ENCODE peak calls at places on chromosomes 5 and 9, in eight cellular contexts. E is T follicular helper cell; C is activated B cell treated with CpG ODN at 0.5 μM for 24 hours; W is NCI-H1092; O is activated CD4-positive, alpha-beta T cell treated with anti-CD3 and anti-CD28 coated beads, Interleukin-2, amount 50 U/mL, for 48 hours; R is stimulated activated naive CD8-positive, alpha-beta T cell treated with anti-CD3 and anti-CD28 coated beads, Interleukin-15, amount 100 ng/mL, for 72 hours; I is GM03348; A is T-helper 9 cell. Z is an unnamed sample.

GRCh38 chr9:77750284-77750683 is 102.2 kb upstream of the GNA14 start:
- DNase-seq in I (no peak), E (no peak), C (no peak), W (no peak), R (no peak), A (no peak), O (no peak), Z (no peak)

GRCh38 chr5:10527281-10527950 is 36.5 kb upstream of the ANKRD33B start:
- DNase-seq in E (no peak), O (no peak), I (no peak), C (no peak), A (no peak), R (no peak), W (no peak), Z (no peak)

GRCh38 chr9:121861501-121862180 is 210.2 kb downstream of the DAB2IP start:
- DNase-seq in I (no peak), A (no peak), R (no peak), W (no peak), C (no peak), O (no peak), E (no peak), Z (no peak)

GRCh38 chr9:121568101-121568460 is 68.4 kb upstream of the GGTA1 start:
- DNase-seq in E (no peak), C (no peak), A (no peak), O (no peak), R (no peak), W (no peak), I (no peak), Z (no peak)

GRCh38 chr9:35558185-35558584 is 46.9 kb upstream of the TESK1 start:
- DNase-seq in R (no peak), A (no peak), E (no peak), I (no peak), O (no peak), W (no peak), C (no peak), Z (no peak)

GRCh38 chr5:177369050-177369912 is 11.6 kb downstream of the RGS14 start:
- DNase-seq in C (no peak), R (no peak), O (no peak), E (no peak), W (no peak), A (no peak), I (peak), Z (no peak)

GRCh38 chr9:4297151-4297794 is 2.6 kb downstream of the GLIS3 start:
- DNase-seq in R (peak), I (peak), O (peak), C (no peak), A (no peak), W (no peak), E (no peak), Z (no peak)

GRCh38 chr5:61401726-61402125 is 69.7 kb downstream of the ZSWIM6 start:
- DNase-seq in R (no peak), O (no peak), I (peak), A (no peak), C (no peak), E (no peak), W (no peak), Z (no peak)

GRCh38 chr5:113117543-113118110 is 141.0 kb downstream of the DCP2 start:
- DNase-seq in I (no peak), W (no peak), C (no peak), E (no peak), R (no peak), O (no peak), A (no peak), Z (no peak)

GRCh38 chr9:72539824-72540347 is 18.5 kb downstream of the TMC1 start:
- DNase-seq in A (no peak), R (no peak), C (no peak), O (no peak), W (no peak), E (no peak), I (no peak), Z (no peak)

GRCh38 chr5:64180661-64181343 is 15.2 kb downstream of the RNF180 start:
- DNase-seq in R (no peak), C (no peak), A (no peak), W (no peak), O (no peak), I (no peak), E (no peak), Z (no peak)

GRCh38 chr9:96540106-96540505 is 79.5 kb downstream of the CDC14B start:
- DNase-seq in I (no peak), C (no peak), O (no peak), W (no peak), R (no peak), E (no peak), A (no peak), Z (no peak)

GRCh38 chr5:52269395-52269794 is 518.3 kb upstream of the ITGA1 start:
- DNase-seq in I (no peak), E (no peak), O (no peak), R (no peak), W (peak), A (no peak), C (no peak), Z (no peak)

GRCh38 chr9:135310134-135310533 is 169.4 kb upstream of the PPP1R26 start:
- DNase-seq in E (no peak), I (no peak), C (no peak), W (no peak), A (no peak), O (no peak), R (no peak), Z (no peak)

GRCh38 chr5:15598294-15598902 is 98.4 kb downstream of the FBXL7 start:
- DNase-seq in A (no peak), O (peak), E (no peak), C (no peak), R (no peak), W (no peak), I (no peak), Z (no peak)

GRCh38 chr9:133058550-133059320 is 3.0 kb upstream of the CEL start:
- DNase-seq in C (no peak), W (no peak), I (no peak), E (no peak), O (no peak), R (peak), A (no peak), Z (no peak)

GRCh38 chr9:93061791-93062299 is 3.3 kb downstream of the SUSD3 start:
- DNase-seq in O (no peak), C (no peak), R (no peak), I (no peak), A (no peak), W (no peak), E (no peak), Z (no peak)

GRCh38 chr9:77514886-77515711 is 133.0 kb downstream of the GNA14 start:
- DNase-seq in R (no peak), E (no peak), W (no peak), O (no peak), I (no peak), A (no peak), C (no peak), Z (no peak)

GRCh38 chr5:135069016-135069770 is 35.2 kb upstream of the PITX1 start:
- DNase-seq in R (no peak), W (no peak), I (no peak), E (no peak), C (no peak), A (no peak), O (no peak), Z (no peak)

GRCh38 chr5:6177926-6178325 is 200.4 kb downstream of the MED10 start:
- DNase-seq in A (no peak), C (no peak), E (no peak), R (no peak), O (no peak), W (no peak), I (no peak), Z (no peak)

GRCh38 chr5:96079962-96080361 is 118.3 kb upstream of the ELL2 start:
- DNase-seq in C (no peak), A (no peak), R (no peak), I (no peak), O (no peak), E (no peak), W (no peak), Z (no peak)

GRCh38 chr5:132807163-132807838 is 5.8 kb upstream of the SOWAHA start:
- DNase-seq in A (no peak), O (no peak), W (no peak), R (no peak), I (no peak), E (no peak), C (no peak), Z (no peak)

GRCh38 chr9:106862115-106862945 is 636 bp upstream of the ZNF462 start:
- DNase-seq in I (peak), E (no peak), W (peak), O (no peak), A (no peak), R (no peak), C (no peak), Z (no peak)

GRCh38 chr5:172458956-172459355 is 4.6 kb upstream of the SH3PXD2B start:
- DNase-seq in A (no peak), O (no peak), R (no peak), E (no peak), I (no peak), W (no peak), C (no peak), Z (no peak)

GRCh38 chr9:138071292-138071691 is 193.7 kb downstream of the CACNA1B start:
- DNase-seq in O (no peak), C (peak), I (no peak), W (no peak), E (no peak), R (no peak), A (no peak), Z (no peak)

GRCh38 chr5:30866142-30866541 is 327.3 kb upstream of the CDH6 start:
- DNase-seq in R (no peak), A (no peak), O (no peak), I (no peak), C (no peak), W (no peak), E (no peak), Z (no peak)

GRCh38 chr9:100602302-100602930 is 24.5 kb downstream of the CAVIN4 start:
- DNase-seq in C (no peak), I (peak), E (no peak), W (peak), A (no peak), O (no peak), R (no peak), Z (no peak)

GRCh38 chr9:18397076-18397475 is 76.9 kb upstream of the ADAMTSL1 start:
- DNase-seq in C (no peak), W (no peak), A (no peak), I (no peak), O (no peak), R (no peak), E (no peak), Z (no peak)

GRCh38 chr9:92196909-92197308 is 81.7 kb upstream of the SPTLC1 start:
- DNase-seq in R (no peak), I (peak), C (no peak), W (no peak), E (no peak), O (no peak), A (no peak), Z (no peak)

GRCh38 chr5:113451797-113452196 is 17.0 kb upstream of the TSSK1B start:
- DNase-seq in W (no peak), R (no peak), A (no peak), O (no peak), C (no peak), I (no peak), E (no peak), Z (no peak)

GRCh38 chr9:129166962-129167557 is 11.0 kb downstream of the IER5L start:
- DNase-seq in C (no peak), R (no peak), O (peak), E (no peak), A (no peak), I (peak), W (no peak), Z (no peak)

GRCh38 chr9:123679330-123679987 is 250.5 kb downstream of the DENND1A start:
- DNase-seq in W (no peak), A (no peak), C (no peak), I (no peak), O (peak), E (no peak), R (no peak), Z (no peak)

GRCh38 chr5:112867411-112867810 is 6.3 kb downstream of the SRP19 start:
- DNase-seq in C (no peak), O (no peak), A (no peak), R (no peak), I (no peak), W (no peak), E (no peak), Z (no peak)

GRCh38 chr5:132103969-132104391 is 30.4 kb downstream of the CSF2 start:
- DNase-seq in E (no peak), W (no peak), O (no peak), I (no peak), R (no peak), C (no peak), A (no peak), Z (no peak)

GRCh38 chr5:137179203-137179602 is 319.9 kb downstream of the SPOCK1 start:
- DNase-seq in A (no peak), R (no peak), I (no peak), W (no peak), O (no peak), E (no peak), C (no peak), Z (no peak)

GRCh38 chr9:109918359-109919163 is 138.6 kb downstream of the PALM2AKAP2 start:
- DNase-seq in E (no peak), O (peak), C (no peak), W (peak), I (no peak), A (no peak), R (no peak), Z (no peak)

GRCh38 chr9:91945277-91946074 is 4.6 kb downstream of the ROR2 start:
- DNase-seq in E (no peak), R (no peak), A (no peak), W (peak), O (no peak), I (peak), C (no peak), Z (no peak)